ENCODE peak calls at places on chromosomes 2 and 18, in seven cellular contexts. U is SIG-M5; L is Daoy; F is GM13976; W is NAMALWA; Z is caudate nucleus; N is CD8-positive, alpha-beta T cell. I is an unnamed sample.

GRCh38 chr2:238924032-238924431 is 76.1 kb downstream of the TWIST2 start:
- DNase-seq in U (no peak), L (no peak), F (no peak), W (no peak), Z (no peak), N (no peak), I (no peak)

GRCh38 chr18:32730620-32731021 is 42.2 kb downstream of the KLHL14 start:
- DNase-seq in U (no peak), L (peak; percentile 10), F (peak; percentile 23), W (peak; percentile 68), Z (no peak), N (no peak), I (no peak)

GRCh38 chr2:27964067-27964466 is 73.5 kb downstream of the BABAM2 start:
- DNase-seq in U (no peak), L (no peak), F (no peak), W (no peak), Z (no peak), N (no peak), I (no peak)

GRCh38 chr2:40028792-40029488 is 249.9 kb upstream of the THUMPD2 start:
- DNase-seq in U (peak; percentile 46), L (no peak), F (no peak), W (peak; percentile 42), Z (no peak), N (no peak), I (no peak)

GRCh38 chr2:1593371-1594205 is 150.7 kb downstream of the PXDN start:
- DNase-seq in U (no peak), L (peak; percentile 95), F (no peak), W (no peak), Z (no peak), N (no peak), I (no peak)

GRCh38 chr2:172107690-172108586 is 5.2 kb upstream of the DLX2 start:
- DNase-seq in U (no peak), L (no peak), F (peak; percentile 29), W (no peak), Z (no peak), N (no peak), I (peak; percentile 25)

GRCh38 chr18:7116832-7117389 is 686 bp downstream of the LAMA1 start:
- DNase-seq in U (no peak), L (peak; percentile 14), F (no peak), W (no peak), Z (no peak), N (no peak), I (no peak)

GRCh38 chr2:239917128-239917956 is 107.8 kb downstream of the NDUFA10 start:
- DNase-seq in U (no peak), L (no peak), F (no peak), W (no peak), Z (no peak), N (no peak), I (no peak)

GRCh38 chr2:135473567-135473966 is 57.5 kb downstream of the ZRANB3 start:
- DNase-seq in U (no peak), L (peak; percentile 13), F (peak; percentile 47), W (peak; percentile 66), Z (peak; percentile 20), N (no peak), I (no peak)

GRCh38 chr2:102839668-102840388 is 78.0 kb downstream of the TMEM182 start:
- DNase-seq in U (no peak), L (peak; percentile 12), F (peak; percentile 41), W (peak; percentile 55), Z (peak; percentile 48), N (no peak), I (no peak)

GRCh38 chr2:68762665-68763064 is 28.1 kb downstream of the ARHGAP25 start:
- DNase-seq in U (no peak), L (no peak), F (no peak), W (peak; percentile 78), Z (no peak), N (no peak), I (no peak)

GRCh38 chr2:209636066-209636465 is 135.6 kb upstream of the UNC80 start:
- DNase-seq in U (no peak), L (no peak), F (no peak), W (no peak), Z (peak; percentile 39), N (no peak), I (no peak)

GRCh38 chr2:163132850-163133249 is 294.3 kb upstream of the KCNH7 start:
- DNase-seq in U (no peak), L (no peak), F (no peak), W (peak; percentile 29), Z (no peak), N (no peak), I (no peak)

GRCh38 chr2:181887056-181887455 is 4.5 kb upstream of the ITPRID2 start:
- DNase-seq in U (no peak), L (no peak), F (no peak), W (no peak), Z (no peak), N (no peak), I (no peak)

GRCh38 chr2:234291765-234292204 is 205.1 kb downstream of the ARL4C start:
- DNase-seq in U (no peak), L (peak; percentile 76), F (no peak), W (peak; percentile 51), Z (no peak), N (peak; percentile 19), I (no peak)